ENCODE peak calls at places on chromosomes 6 and 20, in six cellular contexts. N is IMR-90; F is uterus; G is naive thymus-derived CD4-positive, alpha-beta T cell; W is CD8-positive, alpha-beta memory T cell; I is tibial nerve. O is an unnamed sample.

GRCh38 chr20:56710577-56711465 is 81.7 kb downstream of the TFAP2C start:
- DNase-seq in N (peak; percentile 13), G (no peak), W (no peak), F (no peak), I (no peak), O (no peak)

GRCh38 chr6:96022225-96022624 is 6.5 kb downstream of the FUT9 start:
- DNase-seq in W (no peak), F (no peak), I (no peak), N (no peak), G (no peak), O (no peak)

GRCh38 chr20:50198211-50198666 is 7.6 kb downstream of the CEBPB start:
- DNase-seq in F (peak; percentile 48), G (no peak), W (no peak), N (no peak), I (no peak), O (no peak)

GRCh38 chr6:22764521-22764920 is 195.2 kb downstream of the HDGFL1 start:
- DNase-seq in G (no peak), W (no peak), F (no peak), N (peak; percentile 85), I (no peak), O (no peak)

GRCh38 chr6:139256087-139256486 is 35.7 kb downstream of the TXLNB start:
- DNase-seq in N (peak; percentile 83), G (no peak), I (peak; percentile 31), F (no peak), W (no peak), O (peak; percentile 47)

GRCh38 chr6:147282566-147282959 is 78.3 kb downstream of the STXBP5 start:
- DNase-seq in I (no peak), N (no peak), F (no peak), W (no peak), G (no peak), O (no peak)

GRCh38 chr6:39280247-39280731 is 33.9 kb downstream of the KCNK17 start:
- DNase-seq in I (no peak), W (no peak), N (no peak), F (no peak), G (no peak), O (no peak)

GRCh38 chr6:147693185-147693584 is 184.7 kb downstream of the SAMD5 start:
- DNase-seq in W (no peak), N (no peak), I (no peak), G (no peak), F (no peak), O (no peak)

GRCh38 chr6:123794190-123794589 is 9.5 kb upstream of the NKAIN2 start:
- DNase-seq in I (no peak), N (no peak), F (no peak), W (no peak), G (no peak), O (no peak)

GRCh38 chr6:128554302-128554701 is 33.9 kb upstream of the PTPRK start:
- DNase-seq in I (no peak), G (no peak), F (no peak), N (no peak), W (no peak), O (no peak)

GRCh38 chr20:57928181-57928967 is 218.6 kb upstream of the PMEPA1 start:
- DNase-seq in I (no peak), W (no peak), G (no peak), F (peak; percentile 73), N (no peak), O (no peak)

GRCh38 chr6:113481441-113481840 is 375.7 kb upstream of the MARCKS start:
- DNase-seq in N (peak; percentile 43), G (no peak), F (no peak), W (no peak), I (no peak), O (no peak)

GRCh38 chr6:81126150-81126549 is 626.3 kb downstream of the TENT5A start:
- DNase-seq in W (no peak), I (no peak), F (no peak), G (no peak), N (no peak), O (no peak)

GRCh38 chr6:113796040-113796439 is 61.1 kb upstream of the MARCKS start:
- DNase-seq in I (no peak), G (no peak), N (no peak), W (no peak), F (no peak), O (no peak)

GRCh38 chr20:1462834-1463233 is 3.8 kb downstream of the NSFL1C start:
- DNase-seq in N (no peak), I (no peak), G (no peak), W (no peak), F (no peak), O (no peak)

GRCh38 chr6:163955131-163955530 is 540.6 kb downstream of the QKI start:
- DNase-seq in I (no peak), G (no peak), F (no peak), N (peak; percentile 93), W (no peak), O (no peak)

GRCh38 chr20:61274326-61274725 is 22.3 kb downstream of the CDH4 start:
- DNase-seq in G (no peak), I (no peak), F (no peak), W (no peak), N (no peak), O (no peak)

GRCh38 chr20:17531537-17532025 is 402 bp upstream of the BFSP1 start:
- DNase-seq in I (no peak), W (no peak), G (no peak), N (no peak), F (no peak), O (no peak)

GRCh38 chr6:14754636-14755513 is 491.0 kb upstream of the JARID2 start:
- DNase-seq in N (no peak), I (no peak), F (no peak), W (no peak), G (no peak), O (no peak)

GRCh38 chr6:21596379-21597242 is 3.1 kb downstream of the SOX4 start:
- DNase-seq in I (peak; percentile 24), G (peak; percentile 49), F (peak; percentile 72), N (peak; percentile 59), W (peak; percentile 29), O (peak; percentile 40)

GRCh38 chr6:3876131-3876530 is 27.0 kb downstream of the FAM50B start:
- DNase-seq in I (peak; percentile 76), N (no peak), F (no peak), W (no peak), G (no peak), O (peak; percentile 85)

GRCh38 chr20:20495719-20496474 is 128.0 kb downstream of the INSM1 start:
- DNase-seq in F (no peak), G (no peak), N (no peak), W (no peak), I (no peak), O (no peak)

GRCh38 chr6:32604434-32604877 is 14.8 kb upstream of the HLA-DRB1 start:
- DNase-seq in W (no peak), G (no peak), N (no peak), F (no peak), I (no peak), O (no peak)

GRCh38 chr6:150747155-150747554 is 118.3 kb upstream of the MTHFD1L start:
- DNase-seq in N (no peak), W (no peak), F (no peak), G (no peak), I (no peak), O (no peak)

GRCh38 chr6:113645986-113646385 is 211.2 kb upstream of the MARCKS start:
- DNase-seq in I (no peak), W (no peak), N (no peak), G (no peak), F (no peak), O (no peak)

GRCh38 chr6:101396552-101397173 is 3.2 kb downstream of the GRIK2 start:
- DNase-seq in W (no peak), G (peak; percentile 13), I (peak; percentile 48), F (no peak), N (peak; percentile 64), O (no peak)

GRCh38 chr20:19815553-19815991 is 57.5 kb downstream of the RIN2 start:
- DNase-seq in N (peak; percentile 99), G (no peak), F (peak; percentile 52), W (no peak), I (peak; percentile 33), O (peak; percentile 64)

GRCh38 chr20:53834749-53835148 is 235.6 kb downstream of the BCAS1 start:
- DNase-seq in I (no peak), W (no peak), G (no peak), N (no peak), F (no peak), O (no peak)
- H3K27ac ChIP-seq in I (no peak overlapping the region), W (peak overlapping the region; percentile 32), G (no peak overlapping the region), N (no peak overlapping the region), F (no peak overlapping the region), O (no peak overlapping the region)

GRCh38 chr20:40111282-40111681 is 577.8 kb downstream of the MAFB start:
- DNase-seq in W (no peak), F (no peak), I (no peak), N (no peak), G (no peak), O (no peak)
- H3K9me3 ChIP-seq in W (no peaks in the 10 kb centered on the region), F (no peaks in the 10 kb centered on the region), I (no peaks in the 10 kb centered on the region), N (no peaks in the 10 kb centered on the region), G (no peaks in the 10 kb centered on the region), O (no peaks in the 10 kb centered on the region)

GRCh38 chr6:29793036-29793356 is 34.6 kb upstream of the HLA-G start:
- DNase-seq in I (no peak), G (no peak), N (no peak), F (no peak), W (no peak), O (no peak)
- H3K27me3 ChIP-seq in I (no peaks in the 10 kb centered on the region), G (no peaks in the 10 kb centered on the region), N (peaks cover 37% of the 10 kb centered on the region), F (peaks cover 19% of the 10 kb centered on the region), W (no peaks in the 10 kb centered on the region), O (no peaks in the 10 kb centered on the region)

GRCh38 chr20:62371588-62372041 is 4.5 kb upstream of the LAMA5 start:
- DNase-seq in G (no peak), F (no peak), N (no peak), W (no peak), I (no peak), O (no peak)

GRCh38 chr20:62370115-62370806 is 3.1 kb upstream of the LAMA5 start:
- DNase-seq in F (no peak), W (no peak), G (no peak), N (peak; percentile 79), I (peak; percentile 47), O (peak; percentile 83)

GRCh38 chr20:62372042-62372993 is 5.2 kb upstream of the LAMA5 start:
- DNase-seq in F (no peak), I (no peak), N (no peak), G (no peak), W (no peak), O (no peak)

GRCh38 chr20:62369508-62370114 is 2.5 kb upstream of the LAMA5 start:
- DNase-seq in N (no peak), I (no peak), F (no peak), G (no peak), W (no peak), O (no peak)

DNA sequence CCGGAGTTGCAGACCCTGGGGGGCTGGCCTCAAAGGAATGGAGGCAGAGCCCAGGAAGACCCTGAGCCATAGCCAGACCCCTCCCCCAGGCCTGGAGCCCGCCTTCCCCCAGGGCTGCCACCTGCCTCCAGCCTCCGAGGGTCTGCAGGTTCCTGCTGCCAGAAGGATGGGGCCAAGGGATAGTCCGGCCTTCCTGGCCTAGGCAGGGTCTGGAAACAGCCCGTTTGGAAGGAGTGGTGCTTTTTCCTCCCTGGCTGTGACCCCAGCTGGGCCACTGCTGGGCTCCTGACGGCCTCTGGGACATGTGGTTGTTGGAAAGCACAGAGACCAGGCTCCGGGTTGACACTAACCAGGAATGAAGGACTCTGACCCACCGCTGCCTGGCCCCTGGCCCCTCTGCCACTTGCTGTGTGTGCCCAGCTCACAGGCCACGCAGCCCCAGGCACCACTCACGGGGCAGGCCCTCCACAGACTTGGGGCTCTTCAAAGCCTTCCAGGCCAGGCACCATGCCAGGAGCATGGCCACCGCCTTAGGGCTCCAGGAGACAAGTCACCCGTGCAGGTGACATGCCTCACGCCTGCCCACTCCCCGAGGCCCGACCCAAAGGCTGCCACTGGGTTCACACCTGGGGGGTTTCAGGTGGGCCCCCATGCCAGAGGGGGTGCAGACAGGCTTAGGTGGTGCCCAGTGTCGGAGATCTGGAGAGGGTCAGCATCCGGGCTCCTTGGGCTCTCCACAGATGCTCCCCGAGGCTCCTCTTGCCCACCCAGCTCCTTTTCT is 3.9 kb upstream of the LAMA5 start:
- DNase-seq in I (no peak), W (no peak), F (no peak), N (no peak), G (no peak), O (no peak)
- H3K27ac ChIP-seq in I (no peak overlapping the region), W (no peak overlapping the region), F (peak overlapping the region; percentile 84), N (no peak overlapping the region), G (no peak overlapping the region), O (peak overlapping the region; percentile 98)

O was measured in tibial artery.